ENCODE peak calls at places on chromosomes 16 and 17, in four cellular contexts. R, O, N and I are unnamed samples.
A peak's percentile ranks its signal among the peaks of the same experiment; 100 is the strongest.

GRCh38 chr16:52296070-52296469 is 250.9 kb downstream of the TOX3 start:
- DNase-seq in R (no peak), O (no peak), N (no peak), I (no peak)

GRCh38 chr17:67152824-67153223 is 92.2 kb downstream of the HELZ start:
- DNase-seq in R (no peak), O (no peak), N (no peak), I (no peak)

GRCh38 chr16:75087040-75087979 is 29.3 kb downstream of the LDHD start:
- DNase-seq in R (no peak), O (no peak), N (no peak), I (no peak)

GRCh38 chr17:59357929-59358328 is 26.5 kb downstream of the YPEL2 start:
- DNase-seq in R (no peak), O (no peak), N (no peak), I (no peak)

GRCh38 chr17:12591336-12591735 is 74.4 kb upstream of the MYOCD start:
- DNase-seq in R (no peak), O (no peak), N (no peak), I (no peak)

GRCh38 chr16:57000271-57001025 is 11.1 kb downstream of the NLRC5 start:
- DNase-seq in R (peak; percentile 87), O (peak; percentile 60), N (peak; percentile 81), I (no peak)

GRCh38 chr17:75602644-75603043 is 15.0 kb downstream of the MYO15B start:
- DNase-seq in R (no peak), O (no peak), N (no peak), I (no peak)

GRCh38 chr16:31271621-31272190 is 11.9 kb downstream of the ITGAM start:
- DNase-seq in R (no peak), O (no peak), N (no peak), I (no peak)

GRCh38 chr17:40319651-40320550 is 10.9 kb downstream of the RARA start:
- DNase-seq in R (peak; percentile 77), O (no peak), N (no peak), I (peak; percentile 55)

GRCh38 chr17:37465058-37465616 is 24.6 kb upstream of the DUSP14 start:
- DNase-seq in R (no peak), O (no peak), N (no peak), I (no peak)

GRCh38 chr17:32920293-32920692 is 7.7 kb upstream of the TMEM98 start:
- DNase-seq in R (no peak), O (no peak), N (no peak), I (no peak)

GRCh38 chr17:6947745-6948144 is 48.1 kb upstream of the ALOX12 start:
- DNase-seq in R (no peak), O (no peak), N (no peak), I (no peak)

GRCh38 chr17:63406689-63407330 is 39.3 kb downstream of the CYB561 start:
- DNase-seq in R (no peak), O (peak; percentile 33), N (peak; percentile 82), I (peak; percentile 44)

GRCh38 chr17:75693500-75694481 is 26.7 kb downstream of the SAP30BP start:
- DNase-seq in R (peak; percentile 97), O (no peak), N (peak; percentile 64), I (peak; percentile 38)

GRCh38 chr17:11898526-11899235 is 98.6 kb downstream of the ZNF18 start:
- DNase-seq in R (no peak), O (no peak), N (no peak), I (no peak)

GRCh38 chr17:21251611-21252010 is 1.6 kb downstream of the NATD1 start:
- DNase-seq in R (no peak), O (no peak), N (no peak), I (no peak)

GRCh38 chr17:21253646-21254441 is 634 bp upstream of the NATD1 start:
- DNase-seq in R (no peak), O (no peak), N (no peak), I (no peak)

GRCh38 chr17:21250719-21251305 is 2.4 kb downstream of the NATD1 start:
- DNase-seq in R (no peak), O (no peak), N (no peak), I (no peak)

GRCh38 chr17:21252289-21252874 is 828 bp downstream of the NATD1 start:
- DNase-seq in R (no peak), O (no peak), N (no peak), I (no peak)

GRCh38 chr17:21252875-21253645 is at the start of gene NATD1:
- DNase-seq in R (peak; percentile 93), O (peak; percentile 81), N (peak; percentile 88), I (peak; percentile 83)
- TF ChIP-seq CTCF in R (no peak), O (no peak), N (no peak), I (no peak)

DNA sequence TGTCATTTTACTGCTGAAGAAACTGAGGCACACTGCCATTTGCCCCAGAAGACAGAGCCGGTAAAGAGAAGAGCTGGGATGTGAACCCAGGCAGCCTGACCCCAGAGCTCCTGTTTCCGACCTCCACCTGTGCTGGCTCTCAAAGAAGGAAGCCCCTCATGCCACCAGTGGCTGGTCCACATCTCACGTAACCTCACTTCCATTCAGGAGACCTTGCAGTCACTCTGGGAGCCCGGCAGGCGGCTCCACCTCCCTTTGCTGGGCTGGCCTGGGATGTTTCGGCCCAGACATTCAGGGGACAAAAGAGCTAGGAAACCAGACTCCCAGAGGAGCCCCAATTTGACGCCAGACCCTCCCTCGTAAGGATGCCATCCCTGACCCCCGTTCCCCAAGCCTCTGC is 2.9 kb downstream of the TAF1C start:
- DNase-seq in R (no peak), O (no peak), N (no peak), I (no peak)
- TF ChIP-seq CTCF in R (no peak), O (no peak), N (no peak), I (no peak)

DNA sequence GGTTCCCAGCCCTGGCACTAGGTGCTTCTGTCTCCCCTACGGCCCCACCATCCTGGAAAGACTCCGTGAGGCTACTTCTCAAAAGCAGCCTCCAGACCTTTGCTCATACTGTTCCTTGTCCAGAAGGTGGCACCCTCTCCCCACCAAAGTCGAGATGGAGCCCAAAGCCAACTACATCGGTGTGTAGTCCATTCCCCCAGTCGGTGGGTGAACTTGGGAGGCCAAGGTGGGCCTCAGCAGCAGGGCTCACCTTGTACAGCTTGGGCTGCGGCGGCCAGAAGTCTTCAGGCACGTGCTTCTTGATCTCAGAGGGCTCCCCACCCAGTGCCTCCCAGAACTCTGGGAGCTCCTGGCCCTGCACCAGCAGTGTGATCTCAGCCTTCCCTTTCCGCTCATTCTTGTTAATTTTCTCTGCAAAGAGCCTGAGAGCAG is 10.2 kb downstream of the FLII start:
- DNase-seq in R (peak; percentile 79), O (no peak), N (peak; percentile 67), I (no peak)
- TF ChIP-seq CTCF in R (peak; percentile 59), O (peak; percentile 69), N (peak; percentile 56), I (no peak)

GRCh38 chr16:78094998-78095397 is 4.5 kb upstream of the WWOX start:
- DNase-seq in R (no peak), O (no peak), N (no peak), I (no peak)

GRCh38 chr16:78092755-78093154 is 6.7 kb upstream of the WWOX start:
- DNase-seq in R (no peak), O (no peak), N (no peak), I (no peak)

GRCh38 chr16:78091419-78091818 is 8.0 kb upstream of the WWOX start:
- DNase-seq in R (no peak), O (no peak), N (no peak), I (no peak)

GRCh38 chr16:78096386-78096785 is 3.1 kb upstream of the WWOX start:
- DNase-seq in R (no peak), O (no peak), N (no peak), I (no peak)

GRCh38 chr16:78094166-78094565 is 5.3 kb upstream of the WWOX start:
- DNase-seq in R (no peak), O (no peak), N (no peak), I (no peak)
- TF ChIP-seq CTCF in R (no peak), O (no peak), N (no peak), I (no peak)

GRCh38 chr17:3048727-3049471 is 14.5 kb downstream of the OR1D5 start:
- DNase-seq in R (peak; percentile 96), O (peak; percentile 90), N (peak; percentile 93), I (peak; percentile 80)
- TF ChIP-seq CTCF in R (peak; percentile 63), O (peak; percentile 85), N (peak; percentile 77), I (no peak)

DNA sequence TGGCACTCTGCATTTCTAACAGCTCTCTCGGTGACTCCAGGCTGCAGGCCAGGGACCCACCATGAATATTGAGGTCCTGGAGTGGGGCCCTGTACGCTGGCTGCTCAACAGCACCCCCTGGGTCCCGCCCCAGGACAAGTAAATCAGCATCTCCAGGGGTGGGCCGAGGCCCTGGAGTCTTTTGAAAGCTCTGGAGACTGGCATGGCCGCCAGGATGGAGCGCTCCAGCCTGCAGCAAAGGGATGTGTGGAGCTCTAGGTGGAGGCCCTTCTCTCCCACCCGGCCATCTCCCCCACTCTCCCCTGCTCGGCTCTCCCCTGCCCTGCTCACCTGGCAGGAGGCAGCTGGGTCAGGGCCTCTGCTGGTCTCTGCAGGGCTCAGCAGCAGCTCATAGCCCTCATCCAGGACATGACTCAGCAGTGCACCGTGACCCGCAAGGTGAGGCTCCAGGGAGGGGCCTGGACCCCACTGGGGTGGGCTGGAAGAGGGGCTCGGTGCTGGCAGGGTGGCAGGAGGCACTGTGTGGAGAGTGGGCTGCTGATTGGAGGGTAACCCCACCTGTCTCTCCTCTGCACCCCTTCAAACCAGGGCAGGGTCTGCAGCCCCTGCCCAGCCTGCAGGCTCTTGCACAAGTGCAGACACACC is 16.6 kb downstream of the SGSH start:
- DNase-seq in R (no peak), O (no peak), N (no peak), I (no peak)
- TF ChIP-seq CTCF in R (no peak), O (peak; percentile 18), N (no peak), I (no peak)

DNA sequence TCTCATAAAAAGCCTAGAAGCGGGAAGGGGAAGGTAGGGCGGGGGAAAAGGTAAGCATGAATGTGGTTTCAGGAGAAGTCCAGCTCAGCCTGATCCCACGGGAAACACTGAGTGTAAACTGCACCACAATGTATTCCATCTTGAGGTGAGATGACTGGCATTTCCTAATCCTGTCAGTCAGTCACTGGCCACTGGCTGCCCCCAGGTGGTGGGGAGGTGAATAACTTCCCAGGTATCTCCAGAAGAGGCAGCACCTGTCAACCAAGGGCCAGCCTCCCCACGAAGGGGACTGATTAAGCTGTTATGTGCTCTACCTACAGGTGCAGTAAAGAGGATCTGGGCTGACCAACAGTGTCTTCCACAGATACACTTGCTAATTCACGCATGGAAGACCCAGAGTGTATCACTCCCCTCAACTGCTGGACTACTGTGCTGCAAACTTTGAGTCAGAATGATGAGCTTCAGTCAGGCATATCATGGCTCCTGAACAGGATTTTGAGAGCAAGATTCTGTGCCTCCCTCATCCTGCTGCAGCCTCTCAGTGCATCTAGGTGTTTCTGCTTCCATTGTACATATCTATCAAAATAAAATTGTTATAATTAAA is 108.5 kb upstream of the CCL2 start:
- DNase-seq in R (no peak), O (no peak), N (no peak), I (no peak)
- TF ChIP-seq CTCF in R (peak; percentile 5), O (peak; percentile 92), N (no peak), I (no peak)

DNA sequence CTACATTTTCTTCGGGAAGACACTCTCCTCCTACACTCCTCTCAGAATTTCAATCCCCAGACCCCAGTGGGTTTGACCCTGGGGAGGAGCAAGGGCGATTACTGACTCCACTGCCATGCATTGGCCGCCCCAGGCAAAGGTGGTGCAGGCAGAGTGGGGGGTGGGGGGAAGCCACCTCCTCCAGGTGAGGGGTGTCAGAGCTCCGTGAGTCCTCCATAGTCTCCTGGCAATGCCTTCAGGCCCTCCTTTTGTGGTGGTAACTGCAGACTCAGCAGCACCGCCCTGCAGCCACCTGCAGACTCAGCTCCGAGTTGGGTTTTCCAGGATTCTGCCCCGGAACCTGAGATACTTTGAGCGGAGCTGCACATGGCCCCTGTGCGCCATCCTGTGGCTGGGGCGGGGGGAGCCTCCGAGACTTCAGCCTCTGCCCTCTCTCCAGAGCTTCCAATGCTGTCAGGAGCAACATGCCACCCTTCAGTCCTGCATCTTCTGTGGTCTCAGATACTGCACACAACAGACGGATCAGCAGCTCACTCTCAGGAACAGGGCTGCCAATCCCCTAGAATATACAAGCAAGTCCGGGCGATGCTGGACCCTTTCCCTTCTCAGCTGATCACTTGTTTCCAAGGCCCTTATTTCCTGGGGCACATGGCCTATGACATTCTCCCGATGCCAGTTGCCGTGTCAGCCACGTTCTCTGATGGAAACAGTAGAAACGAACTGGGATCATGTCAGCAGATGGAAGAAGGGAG is 2.4 kb upstream of the SLC47A2 start:
- DNase-seq in R (no peak), O (no peak), N (no peak), I (no peak)
- TF ChIP-seq CTCF in R (no peak), O (peak; percentile 21), N (no peak), I (no peak)